ENCODE peak calls at places on chromosomes 13 and 19, in nine cellular contexts. T, S, L, O, A, D, X, Q and C are unnamed samples.

GRCh38 chr13:45119469-45119989 is 781 bp upstream of the GTF2F2 start:
- DNase-seq in T (peak; percentile 82), S (peak; percentile 56), L (peak; percentile 47), O (no peak), A (no peak), D (peak; percentile 72), X (no peak), Q (no peak), C (peak; percentile 43)

GRCh38 chr19:30602661-30603322 is 230.6 kb downstream of the ZNF536 start:
- DNase-seq in T (no peak), S (no peak), L (no peak), O (no peak), A (no peak), D (no peak), X (no peak), Q (no peak), C (no peak)

GRCh38 chr19:45769821-45770191 is 754 bp upstream of the SIX5 start:
- DNase-seq in T (peak; percentile 81), S (peak; percentile 84), L (no peak), O (peak; percentile 66), A (no peak), D (no peak), X (peak; percentile 38), Q (peak; percentile 64), C (no peak)

GRCh38 chr13:75792526-75793187 is 156.5 kb downstream of the LMO7 start:
- DNase-seq in T (no peak), S (no peak), L (no peak), O (no peak), A (no peak), D (no peak), X (no peak), Q (no peak), C (no peak)

GRCh38 chr19:11550265-11550664 is 8.8 kb downstream of the ELOF1 start:
- DNase-seq in T (no peak), S (no peak), L (no peak), O (no peak), A (no peak), D (no peak), X (no peak), Q (no peak), C (no peak)

GRCh38 chr19:40249781-40250180 is 23.3 kb upstream of the CCNP start:
- DNase-seq in T (no peak), S (no peak), L (no peak), O (no peak), A (no peak), D (no peak), X (no peak), Q (no peak), C (no peak)

GRCh38 chr19:11410682-11411081 is 8.4 kb downstream of the RGL3 start:
- DNase-seq in T (no peak), S (no peak), L (no peak), O (no peak), A (no peak), D (no peak), X (no peak), Q (no peak), C (no peak)

GRCh38 chr13:29850213-29850898 is at the start of gene UBL3:
- DNase-seq in T (peak; percentile 91), S (peak; percentile 96), L (peak; percentile 98), O (peak; percentile 97), A (peak; percentile 96), D (peak; percentile 95), X (peak; percentile 88), Q (peak; percentile 98), C (peak; percentile 98)

GRCh38 chr13:49560270-49561063 is 24.9 kb downstream of the RCBTB1 start:
- DNase-seq in T (no peak), S (peak; percentile 7), L (no peak), O (peak; percentile 36), A (no peak), D (peak; percentile 68), X (no peak), Q (no peak), C (peak; percentile 12)

GRCh38 chr13:37118002-37118401 is 12.5 kb upstream of the CSNK1A1L start:
- DNase-seq in T (no peak), S (peak; percentile 5), L (no peak), O (peak; percentile 63), A (no peak), D (no peak), X (no peak), Q (no peak), C (no peak)